ENCODE peak calls at places on chromosomes 7 and 10, in nine cellular contexts. I is upper lobe of right lung; A is CD8-positive, alpha-beta T cell; T is kidney; J is brain microvascular endothelial cell; L is A549; R is caudate nucleus; M is ascending aorta; F is IMR-90. C is an unnamed sample.

GRCh38 chr7:33870120-33870519 is 35.2 kb upstream of the BMPER start:
- DNase-seq in I (no peak), F (no peak), J (no peak), R (no peak), M (no peak), A (no peak), T (no peak), L (no peak), C (no peak)

GRCh38 chr10:89805599-89806013 is 104.2 kb downstream of the KIF20B start:
- DNase-seq in L (no peak), J (peak), T (no peak), F (no peak), M (no peak), R (no peak), I (no peak), A (no peak), C (no peak)

GRCh38 chr10:121900443-121901174 is 27.2 kb downstream of the ATE1 start:
- DNase-seq in F (peak), M (no peak), J (peak), R (no peak), T (no peak), L (peak), I (no peak), A (no peak), C (no peak)

GRCh38 chr7:156722427-156722826 is 81.9 kb downstream of the RNF32 start:
- DNase-seq in R (no peak), F (peak), T (no peak), A (no peak), J (no peak), M (no peak), L (no peak), I (no peak), C (no peak)

GRCh38 chr10:119174109-119174508 is 4.5 kb downstream of the PRDX3 start:
- DNase-seq in T (no peak), F (no peak), J (no peak), L (no peak), R (no peak), A (no peak), I (no peak), M (no peak), C (no peak)

GRCh38 chr7:131225619-131226101 is 102.0 kb upstream of the MKLN1 start:
- DNase-seq in L (peak), M (peak), F (peak), A (no peak), T (peak), R (no peak), I (peak), J (no peak), C (peak)

GRCh38 chr7:12674861-12675260 is 12.6 kb upstream of the ARL4A start:
- DNase-seq in I (no peak), T (no peak), J (peak), R (no peak), F (peak), L (peak), A (peak), M (no peak), C (no peak)

GRCh38 chr10:101018118-101018599 is 12.8 kb downstream of the PDZD7 start:
- DNase-seq in A (peak), T (no peak), R (no peak), J (peak), I (no peak), M (peak), F (no peak), L (no peak), C (no peak)

GRCh38 chr7:101662447-101662998 is 33.4 kb upstream of the MYL10 start:
- DNase-seq in I (no peak), T (no peak), M (no peak), L (no peak), A (no peak), J (no peak), R (no peak), F (no peak), C (no peak)

GRCh38 chr7:141974831-141975230 is 1.3 kb upstream of the TAS2R38 start:
- DNase-seq in J (peak), M (no peak), A (no peak), F (no peak), L (peak), I (no peak), T (no peak), R (no peak), C (no peak)

GRCh38 chr10:52644678-52645434 is 127.7 kb downstream of the MBL2 start:
- DNase-seq in A (no peak), M (no peak), R (no peak), T (no peak), L (peak), F (peak), J (peak), I (no peak), C (no peak)

GRCh38 chr7:47572101-47572460 is 9.8 kb downstream of the TNS3 start:
- DNase-seq in I (no peak), A (no peak), L (no peak), R (no peak), F (no peak), M (peak), T (no peak), J (no peak), C (no peak)

GRCh38 chr10:107618461-107619093 is 454.1 kb upstream of the SORCS1 start:
- DNase-seq in F (no peak), T (no peak), M (no peak), L (no peak), A (no peak), J (no peak), I (no peak), R (no peak), C (no peak)

GRCh38 chr7:33831389-33832118 is 73.8 kb upstream of the BMPER start:
- DNase-seq in I (no peak), R (no peak), A (no peak), M (no peak), L (no peak), T (no peak), F (no peak), J (no peak), C (no peak)

DNA sequence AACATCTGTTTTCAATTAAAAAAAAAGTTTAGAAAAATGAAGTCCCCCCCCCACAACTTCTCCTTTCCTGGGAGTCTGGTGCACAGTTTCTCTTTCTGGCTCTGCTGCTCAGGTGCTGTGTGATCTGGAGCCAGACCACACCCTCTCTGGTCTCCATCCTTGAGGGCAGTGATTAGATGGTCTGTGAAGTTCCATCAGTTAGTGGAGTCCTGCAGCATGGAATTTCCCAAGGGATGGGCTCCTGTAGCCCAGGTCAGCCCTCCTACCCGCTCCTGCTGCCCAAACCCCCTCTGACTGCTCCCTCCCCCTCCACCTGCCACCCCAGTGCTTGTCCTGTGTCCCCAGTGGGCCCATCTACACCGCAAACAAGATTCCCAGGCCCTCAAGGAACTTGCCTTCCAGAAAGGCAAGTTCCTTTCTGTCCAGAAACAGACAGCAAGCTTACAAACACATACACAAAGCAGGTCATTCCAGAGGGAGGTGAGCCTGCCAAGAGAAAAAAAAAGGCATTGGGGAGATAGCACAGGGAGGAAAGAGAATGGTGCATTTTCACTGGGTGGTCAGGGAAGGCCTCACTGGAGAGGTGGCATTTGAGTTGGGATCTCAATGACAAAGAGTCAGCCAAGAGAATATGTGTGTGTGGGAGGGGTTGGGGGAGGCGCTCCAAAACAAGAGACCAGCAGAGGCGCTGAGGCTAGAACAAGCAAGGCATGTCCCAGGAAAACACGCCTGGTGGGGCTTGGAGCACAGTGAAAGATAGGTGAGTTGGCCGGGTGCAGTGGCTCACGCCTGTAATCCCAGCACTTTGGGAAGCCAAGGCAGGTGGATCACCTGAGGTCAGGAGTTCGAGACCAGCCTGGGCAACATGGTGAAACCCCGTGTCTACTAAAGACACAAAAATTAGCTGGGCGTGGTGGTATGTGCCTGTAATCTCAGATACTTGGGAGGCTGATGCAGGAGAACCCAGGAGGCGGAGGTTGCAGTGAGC is 49.5 kb upstream of the SLC29A3 start:
- DNase-seq in F (peak), R (no peak), I (no peak), T (no peak), A (no peak), L (no peak), J (no peak), M (no peak), C (no peak)
- H3K27ac ChIP-seq in F (peak), R (no peak), I (no peak), T (no peak), A (no peak), L (no peak), J (no peak), M (no peak), C (no peak)

GRCh38 chr10:102629661-102630614 is 14.3 kb upstream of the TRIM8 start:
- DNase-seq in F (peak), R (no peak), A (no peak), L (peak), I (peak), M (no peak), J (peak), T (peak), C (peak)

GRCh38 chr10:102631525-102632393 is 12.5 kb upstream of the TRIM8 start:
- DNase-seq in R (no peak), I (peak), A (no peak), F (no peak), M (no peak), J (no peak), T (peak), L (no peak), C (peak)

GRCh38 chr10:102628451-102628911 is 15.8 kb upstream of the TRIM8 start:
- DNase-seq in I (peak), M (no peak), J (no peak), L (no peak), A (no peak), F (no peak), T (peak), R (peak), C (peak)

GRCh38 chr10:102632394-102633062 is 11.8 kb upstream of the TRIM8 start:
- DNase-seq in J (no peak), F (peak), A (no peak), M (no peak), I (peak), T (peak), L (no peak), R (no peak), C (peak)

DNA sequence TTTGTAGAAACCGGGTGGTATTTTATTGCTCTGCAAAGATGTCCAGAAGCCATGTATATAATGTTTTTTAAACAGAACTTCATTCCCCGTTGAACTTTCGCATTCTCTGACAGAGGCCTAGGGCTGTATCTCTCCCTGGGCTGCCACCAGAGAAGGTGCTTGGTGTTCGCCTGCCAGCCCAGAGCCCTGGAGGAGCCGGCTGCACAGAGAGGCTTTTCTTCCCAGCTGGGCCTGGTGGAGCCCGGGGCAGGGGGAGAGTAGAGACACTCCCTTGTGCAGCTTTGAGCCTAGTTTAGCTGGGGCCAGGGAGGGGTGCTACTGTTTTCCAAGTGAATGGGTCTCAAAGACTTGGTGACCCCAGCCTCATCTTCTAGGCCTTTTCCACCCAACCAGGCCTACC is 13.6 kb upstream of the TRIM8 start:
- DNase-seq in M (no peak), F (no peak), T (peak), R (peak), I (no peak), J (no peak), A (no peak), L (no peak), C (peak)
- H3K27ac ChIP-seq in M (no peak), F (peak), T (no peak), R (peak), I (no peak), J (no peak), A (no peak), L (peak), C (peak)

GRCh38 chr10:130110236-130111114 is at the start of gene C10orf143:
- DNase-seq in L (peak), T (peak), I (peak), R (peak), F (peak), J (peak), M (peak), A (peak), C (peak)

GRCh38 chr10:130112821-130113220 is 2.2 kb upstream of the C10orf143 start:
- DNase-seq in F (no peak), J (no peak), T (no peak), A (no peak), L (no peak), I (no peak), R (no peak), M (no peak), C (no peak)

GRCh38 chr10:130109796-130110235 is 814 bp downstream of the C10orf143 start:
- DNase-seq in R (peak), F (peak), M (peak), L (peak), A (peak), T (no peak), I (no peak), J (peak), C (no peak)

GRCh38 chr10:130111115-130111847 is 651 bp upstream of the C10orf143 start:
- DNase-seq in R (peak), M (peak), T (peak), F (peak), L (peak), A (peak), J (peak), I (peak), C (peak)

DNA sequence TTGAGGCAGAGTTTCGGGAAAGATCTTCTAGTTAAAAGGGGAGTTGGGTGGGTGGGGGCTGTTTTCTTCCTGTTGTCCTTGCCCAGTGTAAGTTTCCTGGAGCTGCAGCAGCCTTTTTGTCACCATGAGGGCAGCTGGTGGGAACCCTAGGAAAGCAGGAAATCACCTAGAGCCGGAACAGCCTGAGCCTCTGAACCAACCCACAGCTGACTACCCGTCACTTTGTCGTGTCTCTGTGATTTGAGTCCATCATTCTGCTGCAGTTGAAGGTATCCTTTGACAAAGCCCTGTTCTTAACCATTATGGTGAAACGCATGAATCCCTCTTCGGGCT is 1.2 kb upstream of the C10orf143 start:
- DNase-seq in J (no peak), T (no peak), I (no peak), F (no peak), A (no peak), R (no peak), M (no peak), L (peak), C (no peak)
- H3K27ac ChIP-seq in J (no peak), T (peak), I (peak), F (peak), A (peak), R (no peak), M (peak), L (peak), C (peak)

GRCh38 chr7:150828384-150828783 is 23.9 kb upstream of the AOC1 start:
- DNase-seq in T (no peak), I (no peak), J (no peak), L (no peak), M (no peak), F (no peak), R (no peak), A (no peak), C (no peak)

GRCh38 chr7:150830957-150831356 is 21.4 kb upstream of the AOC1 start:
- DNase-seq in L (no peak), F (no peak), I (no peak), M (no peak), T (no peak), J (no peak), R (no peak), A (no peak), C (no peak)

GRCh38 chr7:150826061-150826849 is 25.7 kb downstream of the TMEM176A start:
- DNase-seq in M (no peak), I (no peak), L (no peak), R (no peak), T (no peak), A (no peak), F (no peak), J (no peak), C (no peak)

GRCh38 chr7:150831851-150832250 is 20.5 kb upstream of the AOC1 start:
- DNase-seq in R (no peak), T (no peak), J (no peak), M (no peak), I (no peak), A (no peak), F (no peak), L (no peak), C (no peak)

DNA sequence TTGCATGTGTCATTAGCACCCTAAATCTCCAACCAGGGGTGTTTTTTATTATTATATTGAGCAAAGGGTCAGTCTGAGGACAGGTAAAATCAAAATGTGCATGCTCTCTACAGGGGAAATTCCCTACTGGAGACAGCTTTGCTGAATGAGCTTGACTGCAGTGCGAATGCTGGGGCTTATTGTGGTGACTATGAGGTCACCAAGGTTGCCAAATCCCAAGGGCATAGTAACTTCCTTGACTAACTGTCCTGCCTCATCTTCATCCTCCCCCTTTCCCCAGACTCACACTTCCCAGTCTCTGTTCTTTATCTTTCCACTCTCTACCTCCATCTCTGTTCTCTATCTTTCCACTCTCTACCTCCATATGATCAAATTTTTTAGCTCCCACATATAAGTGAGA is 22.9 kb upstream of the AOC1 start:
- DNase-seq in A (no peak), F (no peak), I (no peak), M (no peak), L (no peak), T (no peak), J (no peak), R (no peak), C (no peak)
- H3K27ac ChIP-seq in A (no peak), F (no peak), I (no peak), M (no peak), L (no peak), T (no peak), J (no peak), R (no peak), C (no peak)

GRCh38 chr7:42214063-42214679 is 22.8 kb downstream of the GLI3 start:
- DNase-seq in A (no peak), J (no peak), I (no peak), L (no peak), F (no peak), T (no peak), M (no peak), R (no peak), C (no peak)
- H3K27ac ChIP-seq in A (no peak), J (no peak), I (no peak), L (no peak), F (no peak), T (no peak), M (no peak), R (no peak), C (no peak)

GRCh38 chr7:1536105-1536767 is 5.7 kb downstream of the MAFK start:
- DNase-seq in M (no peak), R (no peak), I (no peak), L (no peak), A (no peak), F (no peak), T (peak), J (no peak), C (no peak)
- H3K27ac ChIP-seq in M (peak), R (peak), I (peak), L (peak), A (no peak), F (peak), T (peak), J (peak), C (peak)

GRCh38 chr10:97428572-97428981 is 2.6 kb downstream of the PGAM1 start:
- DNase-seq in F (no peak), R (no peak), T (no peak), M (no peak), I (no peak), A (peak), J (peak), L (no peak), C (no peak)

GRCh38 chr10:97427571-97428179 is 1.7 kb downstream of the PGAM1 start:
- DNase-seq in M (no peak), T (no peak), L (peak), I (no peak), J (no peak), F (peak), R (no peak), A (no peak), C (no peak)

GRCh38 chr10:97425964-97426775 is at the start of gene PGAM1:
- DNase-seq in T (peak), R (peak), L (peak), A (peak), I (peak), M (peak), J (peak), F (peak), C (peak)

GRCh38 chr10:97422921-97423420 is 3.0 kb upstream of the PGAM1 start:
- DNase-seq in T (no peak), M (no peak), I (no peak), R (peak), L (no peak), F (peak), J (peak), A (no peak), C (no peak)

DNA sequence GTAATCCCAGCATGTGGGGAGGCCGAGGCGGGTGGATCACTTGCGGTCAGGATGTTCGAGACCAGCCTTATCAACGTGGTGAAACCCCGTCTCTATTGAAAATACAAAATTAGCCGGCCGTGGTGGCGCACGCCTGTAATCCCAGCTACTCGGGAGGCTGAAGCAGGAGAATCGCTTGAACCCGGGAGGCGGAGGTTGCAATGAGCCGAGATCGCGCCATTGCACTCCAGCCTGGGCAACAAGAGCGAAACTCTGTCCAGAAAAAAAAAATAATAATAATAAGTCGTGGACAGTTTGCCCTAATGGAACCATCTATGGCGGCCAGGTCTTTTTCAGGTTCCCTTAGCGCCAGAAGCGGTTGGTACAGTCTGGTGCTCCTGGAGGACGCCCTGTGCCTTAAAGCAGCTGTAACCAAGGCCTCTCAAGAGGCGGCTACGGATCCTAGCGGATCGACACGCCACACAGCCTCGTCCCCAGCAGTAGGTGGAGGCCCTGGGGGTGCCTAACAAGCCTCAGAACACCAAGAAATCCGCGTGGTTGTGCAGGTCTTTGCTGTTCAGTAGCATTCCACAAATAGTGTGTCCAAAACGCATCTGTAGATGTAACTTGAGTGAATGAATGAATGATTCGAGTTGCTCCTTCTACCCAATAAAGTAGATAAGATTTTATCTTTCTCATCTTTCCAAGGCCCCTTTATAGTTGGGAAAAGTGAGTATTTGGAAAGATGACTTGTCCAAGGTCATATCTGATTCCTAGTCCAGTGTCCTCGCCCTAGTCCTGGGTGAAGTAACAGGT is 982 bp downstream of the PGAM1 start:
- DNase-seq in T (no peak), M (no peak), I (no peak), J (peak), R (no peak), A (no peak), L (peak), F (no peak), C (no peak)
- H3K27ac ChIP-seq in T (peak), M (peak), I (peak), J (peak), R (peak), A (peak), L (peak), F (peak), C (peak)

GRCh38 chr10:68471063-68471585 is 649 bp downstream of the DNA2 start:
- DNase-seq in J (no peak), F (no peak), I (no peak), L (no peak), R (no peak), T (no peak), M (no peak), A (no peak), C (no peak)
- H3K27ac ChIP-seq in J (no peak), F (peak), I (no peak), L (peak), R (no peak), T (no peak), M (peak), A (peak), C (no peak)